ENCODE peak calls at places on chromosomes 5 and 9, in eight cellular contexts. I is CD8-positive, alpha-beta memory T cell; N is memory B cell; K is fibroblast of lung; Q is activated CD8-positive, alpha-beta T cell treated with anti-CD3 and anti-CD28 coated beads, Interleukin-2, amount 10 ng/mL, durations not matched to agents 7 days and 5 days; O is RCC 7860; F is T-helper 1 cell; L is endothelial cell. A is an unnamed sample.
A peak's percentile ranks its signal among the peaks of the same experiment; 100 is the strongest.

GRCh38 chr5:158471179-158471924 is 612.4 kb upstream of the CLINT1 start:
- DNase-seq in I (no peak), N (no peak), K (no peak), Q (no peak), O (no peak), F (no peak), L (no peak), A (no peak)

GRCh38 chr9:71760901-71761300 is 7.4 kb downstream of the CEMIP2 start:
- DNase-seq in I (no peak), N (no peak), K (peak; percentile 49), Q (no peak), O (no peak), F (no peak), L (no peak), A (no peak)

GRCh38 chr5:14204785-14205321 is 61.7 kb downstream of the TRIO start:
- DNase-seq in I (no peak), N (no peak), K (peak; percentile 90), Q (no peak), O (peak; percentile 94), F (no peak), L (no peak), A (no peak)

GRCh38 chr5:157870837-157871834 is 12.2 kb upstream of the CLINT1 start:
- DNase-seq in I (no peak), N (no peak), K (peak; percentile 53), Q (no peak), O (peak; percentile 94), F (no peak), L (no peak), A (no peak)

GRCh38 chr9:120583958-120584369 is 4.0 kb upstream of the CDK5RAP2 start:
- DNase-seq in I (peak; percentile 10), N (peak; percentile 57), K (peak; percentile 93), Q (peak; percentile 75), O (peak; percentile 87), F (no peak), L (peak; percentile 10), A (no peak)

GRCh38 chr9:100589582-100589981 is 11.7 kb downstream of the CAVIN4 start:
- DNase-seq in I (no peak), N (no peak), K (peak; percentile 89), Q (no peak), O (peak; percentile 28), F (no peak), L (no peak), A (no peak)

GRCh38 chr9:18245911-18246310 is 228.0 kb upstream of the ADAMTSL1 start:
- DNase-seq in I (no peak), N (no peak), K (no peak), Q (no peak), O (no peak), F (no peak), L (no peak), A (no peak)

GRCh38 chr9:764105-764524 is 77.4 kb upstream of the DMRT1 start:
- DNase-seq in I (no peak), N (peak; percentile 29), K (peak; percentile 45), Q (peak; percentile 74), O (peak; percentile 88), F (no peak), L (peak; percentile 58), A (no peak)

GRCh38 chr5:77426670-77427069 is 65.4 kb downstream of the WDR41 start:
- DNase-seq in I (no peak), N (no peak), K (peak; percentile 53), Q (no peak), O (peak; percentile 29), F (no peak), L (no peak), A (no peak)

GRCh38 chr5:27462936-27463335 is 424.6 kb upstream of the CDH9 start:
- DNase-seq in I (no peak), N (no peak), K (no peak), Q (no peak), O (no peak), F (no peak), L (no peak), A (no peak)

GRCh38 chr5:4487581-4487980 is 652.5 kb upstream of the ADAMTS16 start:
- DNase-seq in I (no peak), N (no peak), K (no peak), Q (no peak), O (no peak), F (no peak), L (no peak), A (no peak)

GRCh38 chr9:132451276-132451675 is 41.3 kb downstream of the CFAP77 start:
- DNase-seq in I (peak; percentile 32), N (no peak), K (no peak), Q (peak; percentile 79), O (no peak), F (no peak), L (no peak), A (no peak)

GRCh38 chr5:95083606-95084005 is 201.3 kb downstream of the MCTP1 start:
- DNase-seq in I (no peak), N (no peak), K (peak; percentile 8), Q (no peak), O (no peak), F (no peak), L (no peak), A (no peak)

GRCh38 chr5:33408816-33409215 is 31.9 kb upstream of the TARS1 start:
- DNase-seq in I (no peak), N (no peak), K (peak; percentile 7), Q (no peak), O (no peak), F (no peak), L (no peak), A (no peak)

GRCh38 chr9:3509926-3510325 is 15.9 kb downstream of the RFX3 start:
- DNase-seq in I (no peak), N (no peak), K (no peak), Q (no peak), O (no peak), F (no peak), L (no peak), A (no peak)